ENCODE peak calls at places on chromosomes 3 and 15, in six cellular contexts. E is COR-L47; B is stimulated activated CD4-positive, alpha-beta T cell treated with anti-CD3 and anti-CD28 coated beads, Interleukin-2, amount 100 ng/mL, for 4 hours; D is prostate gland; V is small intestine; Z is HT1080. C is an unnamed sample.

GRCh38 chr15:35748105-35748504 is 202.1 kb upstream of the DPH6 start:
- DNase-seq in D (no peak), V (no peak), B (no peak), E (no peak), Z (no peak), C (no peak)

GRCh38 chr15:77118787-77119410 is 48.0 kb upstream of the TSPAN3 start:
- DNase-seq in E (peak), B (peak), V (peak), D (peak), Z (peak), C (peak)

GRCh38 chr3:162765524-162765923 is 1268.9 kb downstream of the OTOL1 start:
- DNase-seq in B (no peak), Z (no peak), D (no peak), V (no peak), E (no peak), C (no peak)

GRCh38 chr3:76872999-76873398 is 166.9 kb upstream of the ROBO2 start:
- DNase-seq in E (no peak), B (no peak), Z (no peak), D (no peak), V (peak), C (no peak)

GRCh38 chr3:157487339-157487738 is 15.9 kb downstream of the VEPH1 start:
- DNase-seq in B (no peak), Z (no peak), D (no peak), V (no peak), E (no peak), C (no peak)

GRCh38 chr3:156449712-156450574 is 105.0 kb downstream of the SSR3 start:
- DNase-seq in Z (peak), D (peak), E (peak), V (peak), B (no peak), C (peak)

GRCh38 chr3:138112362-138112761 is 3.0 kb downstream of the DZIP1L start:
- DNase-seq in D (no peak), E (no peak), V (no peak), Z (no peak), B (no peak), C (no peak)

GRCh38 chr3:41710646-41711388 is 251.1 kb downstream of the ULK4 start:
- DNase-seq in B (no peak), V (no peak), E (no peak), Z (peak), D (no peak), C (peak)

GRCh38 chr3:138051946-138052802 is 42.2 kb downstream of the CLDN18 start:
- DNase-seq in Z (peak), B (no peak), V (peak), D (no peak), E (peak), C (peak)

GRCh38 chr3:166453472-166453871 is 616.2 kb upstream of the BCHE start:
- DNase-seq in Z (no peak), E (no peak), V (no peak), D (no peak), B (no peak), C (no peak)

GRCh38 chr15:98126326-98127090 is 166.0 kb downstream of the ARRDC4 start:
- DNase-seq in Z (peak), E (no peak), D (no peak), B (no peak), V (no peak), C (no peak)

C was measured in neural progenitor cell.